ENCODE peak calls at places on chromosomes 3 and 15, in eight cellular contexts. One of them, this sample, is unnamed.

GRCh38 chr3:123997543-123997942 is 5.6 kb upstream of the ROPN1 start:
- DNase-seq in activated CD4-positive, alpha-beta memory T cell treated with anti-CD3 and anti-CD28 coated beads, Interleukin-2, amount 10 ng/mL, durations not matched to agents 7 days and 5 days: no peak
- DNase-seq in cardiac fibroblast: no peak
- DNase-seq in Caco-2: no peak
- DNase-seq in left colon: no peak
- DNase-seq in colonic mucosa: no peak
- DNase-seq in stimulated activated CD4-positive, alpha-beta T cell treated with anti-CD3 and anti-CD28 coated beads, Interleukin-15, amount 100 ng/mL, for 1 hour: no peak
- DNase-seq in H9: no peak
- DNase-seq in this sample: no peak

GRCh38 chr15:46088486-46089437 is 453.9 kb downstream of the SQOR start:
- DNase-seq in activated CD4-positive, alpha-beta memory T cell treated with anti-CD3 and anti-CD28 coated beads, Interleukin-2, amount 10 ng/mL, durations not matched to agents 7 days and 5 days: no peak
- DNase-seq in left colon: no peak
- DNase-seq in colonic mucosa: no peak
- DNase-seq in Caco-2: no peak
- DNase-seq in H9: no peak
- DNase-seq in stimulated activated CD4-positive, alpha-beta T cell treated with anti-CD3 and anti-CD28 coated beads, Interleukin-15, amount 100 ng/mL, for 1 hour: no peak
- DNase-seq in cardiac fibroblast: peak; percentile 77
- DNase-seq in this sample: no peak

GRCh38 chr3:164458986-164459385 is 619.3 kb downstream of the SI start:
- DNase-seq in H9: no peak
- DNase-seq in left colon: no peak
- DNase-seq in Caco-2: no peak
- DNase-seq in activated CD4-positive, alpha-beta memory T cell treated with anti-CD3 and anti-CD28 coated beads, Interleukin-2, amount 10 ng/mL, durations not matched to agents 7 days and 5 days: no peak
- DNase-seq in cardiac fibroblast: peak; percentile 86
- DNase-seq in stimulated activated CD4-positive, alpha-beta T cell treated with anti-CD3 and anti-CD28 coated beads, Interleukin-15, amount 100 ng/mL, for 1 hour: no peak
- DNase-seq in colonic mucosa: no peak
- DNase-seq in this sample: no peak

GRCh38 chr15:71458089-71458660 is 342.9 kb downstream of the THSD4 start:
- DNase-seq in colonic mucosa: no peak
- DNase-seq in cardiac fibroblast: peak; percentile 33
- DNase-seq in H9: no peak
- DNase-seq in Caco-2: no peak
- DNase-seq in stimulated activated CD4-positive, alpha-beta T cell treated with anti-CD3 and anti-CD28 coated beads, Interleukin-15, amount 100 ng/mL, for 1 hour: no peak
- DNase-seq in left colon: no peak
- DNase-seq in activated CD4-positive, alpha-beta memory T cell treated with anti-CD3 and anti-CD28 coated beads, Interleukin-2, amount 10 ng/mL, durations not matched to agents 7 days and 5 days: no peak
- DNase-seq in this sample: no peak

GRCh38 chr15:23038741-23039150 is 623 bp downstream of the TUBGCP5 start:
- DNase-seq in left colon: no peak
- DNase-seq in cardiac fibroblast: peak; percentile 70
- DNase-seq in H9: no peak
- DNase-seq in activated CD4-positive, alpha-beta memory T cell treated with anti-CD3 and anti-CD28 coated beads, Interleukin-2, amount 10 ng/mL, durations not matched to agents 7 days and 5 days: no peak
- DNase-seq in Caco-2: no peak
- DNase-seq in colonic mucosa: no peak
- DNase-seq in stimulated activated CD4-positive, alpha-beta T cell treated with anti-CD3 and anti-CD28 coated beads, Interleukin-15, amount 100 ng/mL, for 1 hour: no peak
- DNase-seq in this sample: no peak

GRCh38 chr3:169846458-169847193 is 23.1 kb downstream of the LRRC31 start:
- DNase-seq in Caco-2: no peak
- DNase-seq in left colon: no peak
- DNase-seq in cardiac fibroblast: peak; percentile 87
- DNase-seq in colonic mucosa: no peak
- DNase-seq in H9: no peak
- DNase-seq in stimulated activated CD4-positive, alpha-beta T cell treated with anti-CD3 and anti-CD28 coated beads, Interleukin-15, amount 100 ng/mL, for 1 hour: no peak
- DNase-seq in activated CD4-positive, alpha-beta memory T cell treated with anti-CD3 and anti-CD28 coated beads, Interleukin-2, amount 10 ng/mL, durations not matched to agents 7 days and 5 days: no peak
- DNase-seq in this sample: no peak

GRCh38 chr15:77738441-77739437 is 106.0 kb upstream of the LINGO1 start:
- DNase-seq in colonic mucosa: no peak
- DNase-seq in stimulated activated CD4-positive, alpha-beta T cell treated with anti-CD3 and anti-CD28 coated beads, Interleukin-15, amount 100 ng/mL, for 1 hour: no peak
- DNase-seq in left colon: no peak
- DNase-seq in H9: peak; percentile 63
- DNase-seq in activated CD4-positive, alpha-beta memory T cell treated with anti-CD3 and anti-CD28 coated beads, Interleukin-2, amount 10 ng/mL, durations not matched to agents 7 days and 5 days: no peak
- DNase-seq in Caco-2: no peak
- DNase-seq in cardiac fibroblast: no peak
- DNase-seq in this sample: no peak

GRCh38 chr15:76991741-76992645 is 2.9 kb upstream of the PSTPIP1 start:
- DNase-seq in cardiac fibroblast: no peak
- DNase-seq in stimulated activated CD4-positive, alpha-beta T cell treated with anti-CD3 and anti-CD28 coated beads, Interleukin-15, amount 100 ng/mL, for 1 hour: no peak
- DNase-seq in Caco-2: no peak
- DNase-seq in H9: peak; percentile 21
- DNase-seq in left colon: no peak
- DNase-seq in colonic mucosa: no peak
- DNase-seq in activated CD4-positive, alpha-beta memory T cell treated with anti-CD3 and anti-CD28 coated beads, Interleukin-2, amount 10 ng/mL, durations not matched to agents 7 days and 5 days: no peak
- DNase-seq in this sample: no peak

GRCh38 chr15:60299452-60300047 is 98.2 kb downstream of the ANXA2 start:
- DNase-seq in left colon: peak; percentile 57
- DNase-seq in colonic mucosa: peak; percentile 26
- DNase-seq in stimulated activated CD4-positive, alpha-beta T cell treated with anti-CD3 and anti-CD28 coated beads, Interleukin-15, amount 100 ng/mL, for 1 hour: no peak
- DNase-seq in activated CD4-positive, alpha-beta memory T cell treated with anti-CD3 and anti-CD28 coated beads, Interleukin-2, amount 10 ng/mL, durations not matched to agents 7 days and 5 days: no peak
- DNase-seq in cardiac fibroblast: peak; percentile 15
- DNase-seq in Caco-2: no peak
- DNase-seq in H9: peak; percentile 63
- DNase-seq in this sample: peak; percentile 58

GRCh38 chr3:97504463-97504862 is 260.1 kb upstream of the ARL6 start:
- DNase-seq in left colon: no peak
- DNase-seq in stimulated activated CD4-positive, alpha-beta T cell treated with anti-CD3 and anti-CD28 coated beads, Interleukin-15, amount 100 ng/mL, for 1 hour: no peak
- DNase-seq in H9: no peak
- DNase-seq in activated CD4-positive, alpha-beta memory T cell treated with anti-CD3 and anti-CD28 coated beads, Interleukin-2, amount 10 ng/mL, durations not matched to agents 7 days and 5 days: no peak
- DNase-seq in colonic mucosa: no peak
- DNase-seq in cardiac fibroblast: no peak
- DNase-seq in Caco-2: no peak
- DNase-seq in this sample: no peak

GRCh38 chr3:116388867-116389385 is 56.4 kb downstream of the LSAMP start:
- DNase-seq in colonic mucosa: no peak
- DNase-seq in cardiac fibroblast: no peak
- DNase-seq in activated CD4-positive, alpha-beta memory T cell treated with anti-CD3 and anti-CD28 coated beads, Interleukin-2, amount 10 ng/mL, durations not matched to agents 7 days and 5 days: no peak
- DNase-seq in left colon: no peak
- DNase-seq in H9: no peak
- DNase-seq in stimulated activated CD4-positive, alpha-beta T cell treated with anti-CD3 and anti-CD28 coated beads, Interleukin-15, amount 100 ng/mL, for 1 hour: no peak
- DNase-seq in Caco-2: no peak
- DNase-seq in this sample: no peak

GRCh38 chr15:90154861-90155626 is 46.1 kb upstream of the SEMA4B start:
- DNase-seq in colonic mucosa: peak; percentile 64
- DNase-seq in activated CD4-positive, alpha-beta memory T cell treated with anti-CD3 and anti-CD28 coated beads, Interleukin-2, amount 10 ng/mL, durations not matched to agents 7 days and 5 days: no peak
- DNase-seq in left colon: peak; percentile 62
- DNase-seq in H9: no peak
- DNase-seq in stimulated activated CD4-positive, alpha-beta T cell treated with anti-CD3 and anti-CD28 coated beads, Interleukin-15, amount 100 ng/mL, for 1 hour: no peak
- DNase-seq in Caco-2: peak; percentile 36
- DNase-seq in cardiac fibroblast: peak; percentile 69
- DNase-seq in this sample: no peak

GRCh38 chr3:127206611-127207516 is 13.9 kb downstream of the PRR23E start:
- DNase-seq in activated CD4-positive, alpha-beta memory T cell treated with anti-CD3 and anti-CD28 coated beads, Interleukin-2, amount 10 ng/mL, durations not matched to agents 7 days and 5 days: no peak
- DNase-seq in colonic mucosa: peak; percentile 7
- DNase-seq in H9: no peak
- DNase-seq in Caco-2: no peak
- DNase-seq in stimulated activated CD4-positive, alpha-beta T cell treated with anti-CD3 and anti-CD28 coated beads, Interleukin-15, amount 100 ng/mL, for 1 hour: no peak
- DNase-seq in cardiac fibroblast: no peak
- DNase-seq in left colon: no peak
- DNase-seq in this sample: no peak

GRCh38 chr3:98655666-98656065 is 62.3 kb upstream of the CPOX start:
- DNase-seq in stimulated activated CD4-positive, alpha-beta T cell treated with anti-CD3 and anti-CD28 coated beads, Interleukin-15, amount 100 ng/mL, for 1 hour: no peak
- DNase-seq in left colon: no peak
- DNase-seq in cardiac fibroblast: peak; percentile 91
- DNase-seq in colonic mucosa: no peak
- DNase-seq in H9: no peak
- DNase-seq in Caco-2: no peak
- DNase-seq in activated CD4-positive, alpha-beta memory T cell treated with anti-CD3 and anti-CD28 coated beads, Interleukin-2, amount 10 ng/mL, durations not matched to agents 7 days and 5 days: no peak
- DNase-seq in this sample: no peak

GRCh38 chr3:160685144-160685766 is 8.3 kb downstream of the ARL14 start:
- DNase-seq in Caco-2: no peak
- DNase-seq in activated CD4-positive, alpha-beta memory T cell treated with anti-CD3 and anti-CD28 coated beads, Interleukin-2, amount 10 ng/mL, durations not matched to agents 7 days and 5 days: no peak
- DNase-seq in left colon: no peak
- DNase-seq in colonic mucosa: no peak
- DNase-seq in H9: no peak
- DNase-seq in stimulated activated CD4-positive, alpha-beta T cell treated with anti-CD3 and anti-CD28 coated beads, Interleukin-15, amount 100 ng/mL, for 1 hour: no peak
- DNase-seq in cardiac fibroblast: no peak
- DNase-seq in this sample: no peak

GRCh38 chr3:149489060-149489690 is 14.7 kb downstream of the TM4SF4 start:
- DNase-seq in cardiac fibroblast: peak; percentile 47
- DNase-seq in activated CD4-positive, alpha-beta memory T cell treated with anti-CD3 and anti-CD28 coated beads, Interleukin-2, amount 10 ng/mL, durations not matched to agents 7 days and 5 days: no peak
- DNase-seq in colonic mucosa: no peak
- DNase-seq in H9: peak; percentile 52
- DNase-seq in left colon: no peak
- DNase-seq in Caco-2: peak; percentile 29
- DNase-seq in stimulated activated CD4-positive, alpha-beta T cell treated with anti-CD3 and anti-CD28 coated beads, Interleukin-15, amount 100 ng/mL, for 1 hour: no peak
- DNase-seq in this sample: no peak

This sample was measured in Peyer's patch.